ENCODE peak calls at places on chromosome 15, in nine cellular contexts. R is neural crest cell, Z is HuH-7.5, V is EH, F is left cardiac atrium, S is NCI-H1417 treated with DMSO at 0.1 percent for 48 hours, M is thyroid gland, P is NCI-H187 treated with DMSO at 0.1 percent for 48 hours, H is activated T-cell treated with anti-CD3 and anti-CD28 coated beads for 1 hour. C is an unnamed sample.

GRCh38 chr15:59976480-59976879 is 27.6 kb upstream of the FOXB1 start:
- DNase-seq in S (no peak), V (no peak), Z (no peak), H (no peak), P (no peak), R (no peak), F (no peak), M (no peak), C (no peak)

GRCh38 chr15:68820205-68820588 is 498 bp downstream of the ANP32A start:
- DNase-seq in M (peak), P (no peak), R (peak), Z (no peak), S (no peak), V (peak), F (peak), H (peak), C (no peak)

GRCh38 chr15:45064386-45064785 is 41.4 kb downstream of the SORD start:
- DNase-seq in R (no peak), Z (no peak), S (no peak), P (no peak), H (no peak), F (no peak), M (no peak), V (peak), C (no peak)

GRCh38 chr15:40105517-40106202 is 3.0 kb downstream of the BMF start:
- DNase-seq in P (no peak), H (no peak), R (no peak), V (no peak), M (no peak), Z (no peak), F (no peak), S (no peak), C (no peak)

GRCh38 chr15:40790723-40791122 is 16.2 kb upstream of the ZFYVE19 start:
- DNase-seq in R (no peak), P (no peak), V (peak), S (no peak), Z (no peak), H (no peak), F (no peak), M (no peak), C (no peak)

GRCh38 chr15:42593143-42593542 is 17.7 kb downstream of the STARD9 start:
- DNase-seq in Z (no peak), H (no peak), V (peak), F (peak), S (no peak), P (no peak), M (no peak), R (no peak), C (no peak)

GRCh38 chr15:56815247-56815646 is 81.9 kb upstream of the ZNF280D start:
- DNase-seq in Z (no peak), F (peak), P (no peak), H (no peak), V (no peak), S (no peak), M (no peak), R (no peak), C (no peak)

GRCh38 chr15:71515375-71516186 is 294.8 kb upstream of the NR2E3 start:
- DNase-seq in R (no peak), F (no peak), V (peak), P (no peak), Z (no peak), S (no peak), M (no peak), H (no peak), C (no peak)

GRCh38 chr15:85316244-85316934 is 64.0 kb upstream of the AKAP13 start:
- DNase-seq in R (no peak), H (no peak), Z (no peak), S (no peak), F (no peak), V (peak), M (peak), P (no peak), C (no peak)

GRCh38 chr15:24746094-24746493 is 70.5 kb downstream of the NPAP1 start:
- DNase-seq in R (no peak), F (no peak), S (no peak), P (no peak), V (no peak), M (no peak), Z (no peak), H (no peak), C (no peak)

GRCh38 chr15:87368511-87368910 is 888.0 kb downstream of the NTRK3 start:
- DNase-seq in R (no peak), V (no peak), F (no peak), H (no peak), Z (no peak), P (no peak), S (no peak), M (no peak), C (no peak)

GRCh38 chr15:95988574-95988887 is 342.0 kb upstream of the NR2F2 start:
- DNase-seq in S (no peak), F (no peak), Z (peak), M (no peak), R (peak), V (peak), P (no peak), H (no peak), C (no peak)

GRCh38 chr15:98731712-98732450 is 83.5 kb downstream of the IGF1R start:
- DNase-seq in F (no peak), R (no peak), M (no peak), Z (no peak), S (no peak), P (no peak), H (no peak), V (no peak), C (no peak)

GRCh38 chr15:88018865-88019626 is 237.5 kb downstream of the NTRK3 start:
- DNase-seq in V (peak), P (no peak), F (no peak), Z (no peak), R (no peak), S (no peak), H (no peak), M (no peak), C (no peak)

GRCh38 chr15:87492321-87492720 is 764.2 kb downstream of the NTRK3 start:
- DNase-seq in P (no peak), M (no peak), R (no peak), S (no peak), F (no peak), V (peak), Z (no peak), H (no peak), C (no peak)

GRCh38 chr15:29071907-29072273 is 186.1 kb downstream of the APBA2 start:
- DNase-seq in R (no peak), F (no peak), M (no peak), P (no peak), Z (no peak), H (no peak), V (no peak), S (no peak), C (no peak)

GRCh38 chr15:90435652-90436337 is 47.8 kb downstream of the IQGAP1 start:
- DNase-seq in S (no peak), P (no peak), Z (no peak), M (no peak), V (no peak), F (no peak), H (no peak), R (no peak), C (no peak)

GRCh38 chr15:66241886-66242285 is 11.7 kb downstream of the MEGF11 start:
- DNase-seq in R (no peak), M (no peak), P (no peak), Z (no peak), H (no peak), F (no peak), S (no peak), V (no peak), C (no peak)

GRCh38 chr15:62404194-62404985 is 239.3 kb upstream of the C2CD4B start:
- DNase-seq in H (no peak), S (no peak), Z (no peak), M (no peak), P (peak), R (no peak), F (no peak), V (peak), C (no peak)

GRCh38 chr15:83061680-83062079 is 5.4 kb downstream of the BTBD1 start:
- DNase-seq in F (no peak), V (peak), Z (no peak), S (no peak), M (no peak), H (no peak), P (no peak), R (no peak), C (no peak)